ENCODE peak calls at places on chromosomes 2 and 18, in six cellular contexts. E is HL-60, J is H1, H is HepG2, P is GM12878, T is SK-N-SH. I is an unnamed sample.
A peak's percentile ranks its signal among the peaks of the same experiment; 100 is the strongest.

GRCh38 chr18:11183621-11184020 is 34.3 kb upstream of the PIEZO2 start:
- DNase-seq in E (no peak), J (no peak), H (no peak), P (no peak), T (no peak), I (no peak)

GRCh38 chr2:219116776-219117646 is 43.6 kb downstream of the NHEJ1 start:
- DNase-seq in E (no peak), J (no peak), H (peak; percentile 88), P (no peak), T (no peak), I (no peak)

GRCh38 chr2:113977660-113978523 is 88.0 kb downstream of the ACTR3 start:
- DNase-seq in E (no peak), J (no peak), H (peak; percentile 100), P (no peak), T (no peak), I (no peak)

GRCh38 chr2:218291318-218291933 is 877 bp downstream of the TMBIM1 start:
- DNase-seq in E (no peak), J (no peak), H (no peak), P (no peak), T (no peak), I (no peak)

GRCh38 chr2:207054521-207054920 is 111.2 kb downstream of the KLF7 start:
- DNase-seq in E (no peak), J (no peak), H (no peak), P (no peak), T (no peak), I (no peak)

GRCh38 chr2:75047907-75048625 is 89.6 kb downstream of the POLE4 start:
- DNase-seq in E (no peak), J (no peak), H (no peak), P (no peak), T (no peak), I (peak; percentile 8)

GRCh38 chr2:196088209-196088608 is 19.6 kb upstream of the DNAH7 start:
- DNase-seq in E (no peak), J (no peak), H (peak; percentile 88), P (no peak), T (no peak), I (no peak)

GRCh38 chr2:196290569-196290968 is 119.2 kb upstream of the STK17B start:
- DNase-seq in E (no peak), J (no peak), H (no peak), P (no peak), T (no peak), I (no peak)

GRCh38 chr2:100198461-100199230 is 56.3 kb upstream of the AFF3 start:
- DNase-seq in E (no peak), J (no peak), H (no peak), P (no peak), T (no peak), I (no peak)

GRCh38 chr2:232988444-232988843 is 24.6 kb downstream of the NGEF start:
- DNase-seq in E (no peak), J (no peak), H (peak; percentile 87), P (no peak), T (no peak), I (no peak)

GRCh38 chr2:102340778-102341177 is 14.8 kb upstream of the IL18R1 start:
- DNase-seq in E (no peak), J (no peak), H (no peak), P (no peak), T (no peak), I (no peak)

GRCh38 chr2:167940361-167940744 is 307.0 kb downstream of the STK39 start:
- DNase-seq in E (no peak), J (no peak), H (no peak), P (no peak), T (no peak), I (no peak)

GRCh38 chr2:134218928-134219707 is 34.8 kb upstream of the MGAT5 start:
- DNase-seq in E (peak; percentile 41), J (no peak), H (no peak), P (no peak), T (no peak), I (no peak)

GRCh38 chr2:189819297-189819704 is 35.1 kb downstream of the PMS1 start:
- DNase-seq in E (no peak), J (no peak), H (no peak), P (no peak), T (no peak), I (no peak)

GRCh38 chr2:161355985-161356384 is 47.8 kb downstream of the PSMD14 start:
- DNase-seq in E (no peak), J (no peak), H (no peak), P (no peak), T (no peak), I (no peak)

GRCh38 chr2:230244211-230244610 is 18.7 kb downstream of the SP140 start:
- DNase-seq in E (no peak), J (no peak), H (no peak), P (no peak), T (no peak), I (no peak)

GRCh38 chr2:222309766-222310165 is 11.0 kb upstream of the PAX3 start:
- DNase-seq in E (no peak), J (no peak), H (no peak), P (no peak), T (no peak), I (no peak)

GRCh38 chr2:198309673-198310280 is 505.4 kb downstream of the PLCL1 start:
- DNase-seq in E (peak; percentile 24), J (peak; percentile 72), H (peak; percentile 42), P (no peak), T (peak; percentile 48), I (peak; percentile 54)

GRCh38 chr2:83115606-83116005 is 1343.5 kb downstream of the SUCLG1 start:
- DNase-seq in E (no peak), J (no peak), H (peak; percentile 6), P (no peak), T (no peak), I (no peak)

GRCh38 chr2:119305497-119306195 is 61.0 kb downstream of the C2orf76 start:
- DNase-seq in E (no peak), J (no peak), H (no peak), P (no peak), T (no peak), I (no peak)

GRCh38 chr2:230582851-230583283 is 129.8 kb upstream of the CAB39 start:
- DNase-seq in E (no peak), J (no peak), H (no peak), P (peak; percentile 88), T (no peak), I (no peak)

GRCh38 chr2:226558418-226558817 is 241.2 kb downstream of the IRS1 start:
- DNase-seq in E (no peak), J (no peak), H (no peak), P (no peak), T (no peak), I (no peak)

GRCh38 chr2:226559536-226559935 is 240.1 kb downstream of the IRS1 start:
- DNase-seq in E (no peak), J (no peak), H (peak; percentile 98), P (no peak), T (no peak), I (no peak)

GRCh38 chr2:226564667-226565066 is 235.0 kb downstream of the IRS1 start:
- DNase-seq in E (no peak), J (no peak), H (no peak), P (no peak), T (no peak), I (no peak)

GRCh38 chr2:226560325-226560724 is 239.3 kb downstream of the IRS1 start:
- DNase-seq in E (no peak), J (no peak), H (no peak), P (no peak), T (no peak), I (no peak)

DNA sequence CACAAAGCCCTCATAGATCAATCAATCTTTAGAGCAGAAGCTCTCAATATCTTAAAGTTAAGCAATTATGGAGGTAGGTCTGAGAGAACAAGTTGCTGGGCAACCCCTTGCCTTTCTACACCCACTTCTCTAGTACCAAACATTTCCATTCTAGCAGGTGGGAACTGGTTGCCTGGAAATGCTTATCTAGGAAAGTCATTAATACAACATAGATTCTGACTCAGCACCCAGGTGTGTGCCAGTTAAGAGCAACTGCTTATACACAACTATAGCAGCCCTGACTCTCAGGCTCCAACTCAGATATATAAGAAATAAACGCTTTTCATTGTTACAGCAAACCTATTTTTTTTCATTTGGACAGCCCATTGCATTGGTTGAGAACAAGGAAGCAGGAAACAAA is 237.7 kb downstream of the IRS1 start:
- DNase-seq in E (no peak), J (no peak), H (peak; percentile 21), P (no peak), T (no peak), I (no peak)
- TF ChIP-seq GABPA in E (no peak), J (no peak), H (no peak), P (no peak), T (no peak), I (no peak)

GRCh38 chr18:10094154-10094553 is 180.3 kb downstream of the VAPA start:
- DNase-seq in E (no peak), J (no peak), H (no peak), P (no peak), T (no peak), I (no peak)
- TF ChIP-seq GABPA in E (no peak), J (no peak), H (no peak), P (no peak), T (no peak), I (no peak)

DNA sequence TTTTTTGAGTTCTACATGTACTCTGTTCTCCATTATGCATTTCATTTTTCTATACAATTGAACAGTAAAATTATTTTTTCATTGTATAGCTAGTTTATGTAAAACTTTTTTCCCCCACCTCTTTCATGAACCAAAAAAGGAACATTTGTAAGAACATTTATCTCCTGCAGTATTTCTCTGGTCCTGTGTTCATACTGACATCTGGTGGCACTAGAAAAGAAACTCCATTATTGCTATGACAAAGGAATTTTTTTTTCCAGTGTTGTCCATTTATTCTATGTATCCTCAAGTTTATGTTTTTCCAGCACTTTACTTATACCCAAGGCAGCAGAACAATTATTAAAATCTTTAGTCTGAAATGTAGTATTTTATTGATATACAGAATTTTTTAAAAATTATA is 27.4 kb upstream of the CHAC2 start:
- DNase-seq in E (no peak), J (no peak), H (peak; percentile 40), P (no peak), T (peak; percentile 9), I (no peak)
- TF ChIP-seq GABPA in E (no peak), J (no peak), H (no peak), P (no peak), T (no peak), I (no peak)

GRCh38 chr2:37623971-37624897 is 47.2 kb downstream of the CDC42EP3 start:
- DNase-seq in E (no peak), J (no peak), H (no peak), P (peak; percentile 93), T (no peak), I (no peak)
- TF ChIP-seq GABPA in E (no peak), J (no peak), H (no peak), P (peak; percentile 9), T (no peak), I (no peak)